ENCODE peak calls at places on chromosome 1, in eight cellular contexts. X is ACHN, G is pancreas, Q is body of pancreas, Y is NCI-H1105, E is mammary epithelial cell, C is MV-4-11, L is left cardiac atrium. I is an unnamed sample.
A peak's percentile ranks its signal among the peaks of the same experiment; 100 is the strongest.

GRCh38 chr1:184416476-184416875 is 29.6 kb downstream of the C1orf21 start:
- DNase-seq in X (no peak), G (no peak), Q (no peak), Y (no peak), E (peak; percentile 88), C (no peak), L (no peak), I (no peak)

GRCh38 chr1:150006881-150007401 is 3.6 kb downstream of the OTUD7B start:
- DNase-seq in X (no peak), G (no peak), Q (no peak), Y (no peak), E (peak; percentile 43), C (no peak), L (no peak), I (no peak)

GRCh38 chr1:191174298-191174697 is 696.6 kb upstream of the BRINP3 start:
- DNase-seq in X (peak; percentile 19), G (no peak), Q (no peak), Y (no peak), E (no peak), C (peak; percentile 91), L (no peak), I (no peak)

GRCh38 chr1:241391926-241392710 is 35.1 kb upstream of the RGS7 start:
- DNase-seq in X (no peak), G (no peak), Q (no peak), Y (no peak), E (peak; percentile 15), C (no peak), L (no peak), I (no peak)

GRCh38 chr1:10651793-10652192 is 144.7 kb downstream of the CASZ1 start:
- DNase-seq in X (no peak), G (no peak), Q (peak; percentile 50), Y (no peak), E (no peak), C (no peak), L (no peak), I (no peak)

GRCh38 chr1:8435569-8436071 is 117.7 kb downstream of the SLC45A1 start:
- DNase-seq in X (no peak), G (no peak), Q (no peak), Y (no peak), E (no peak), C (no peak), L (no peak), I (no peak)

GRCh38 chr1:203769505-203770343 is 4.7 kb downstream of the LAX1 start:
- DNase-seq in X (peak; percentile 65), G (peak; percentile 76), Q (peak; percentile 90), Y (peak; percentile 45), E (peak; percentile 94), C (peak; percentile 98), L (peak; percentile 81), I (no peak)

GRCh38 chr1:110872745-110873435 is at the start of gene CD53:
- DNase-seq in X (no peak), G (peak; percentile 22), Q (no peak), Y (no peak), E (no peak), C (peak; percentile 96), L (no peak), I (peak; percentile 46)

GRCh38 chr1:208885046-208885445 is 640.9 kb upstream of the PLXNA2 start:
- DNase-seq in X (no peak), G (no peak), Q (no peak), Y (no peak), E (no peak), C (no peak), L (no peak), I (no peak)